ENCODE peak calls at places on chromosomes 12 and 14, in eight cellular contexts. N, E, C, I, Q, T, L and P are unnamed samples.

GRCh38 chr12:91574391-91574790 is 391.8 kb upstream of the DCN start:
- DNase-seq in N (no peak), E (no peak), C (no peak), I (no peak), Q (no peak), T (no peak), L (peak; percentile 25), P (peak; percentile 12)

GRCh38 chr12:103397536-103397935 is 98.2 kb downstream of the C12orf42 start:
- DNase-seq in N (no peak), E (no peak), C (no peak), I (no peak), Q (no peak), T (no peak), L (no peak), P (no peak)

GRCh38 chr14:34436960-34437728 is 24.9 kb downstream of the SPTSSA start:
- DNase-seq in N (peak; percentile 35), E (no peak), C (no peak), I (no peak), Q (no peak), T (no peak), L (peak; percentile 46), P (no peak)

GRCh38 chr14:77053046-77053841 is 24.7 kb upstream of the IRF2BPL start:
- DNase-seq in N (peak; percentile 68), E (no peak), C (peak; percentile 80), I (peak; percentile 82), Q (peak; percentile 75), T (peak; percentile 62), L (no peak), P (peak; percentile 90)

GRCh38 chr14:32078794-32079663 is 1.9 kb downstream of the ARHGAP5 start:
- DNase-seq in N (peak; percentile 45), E (no peak), C (no peak), I (no peak), Q (peak; percentile 42), T (peak; percentile 40), L (peak; percentile 30), P (peak; percentile 15)

GRCh38 chr14:50551877-50552276 is 8.1 kb upstream of the ATL1 start:
- DNase-seq in N (no peak), E (no peak), C (no peak), I (no peak), Q (no peak), T (no peak), L (no peak), P (no peak)

GRCh38 chr14:72855913-72856312 is 38.0 kb downstream of the DPF3 start:
- DNase-seq in N (peak; percentile 62), E (no peak), C (no peak), I (peak; percentile 79), Q (peak; percentile 6), T (no peak), L (peak; percentile 37), P (no peak)

GRCh38 chr12:69915964-69916363 is 90.9 kb downstream of the MYRFL start:
- DNase-seq in N (no peak), E (no peak), C (no peak), I (no peak), Q (no peak), T (no peak), L (no peak), P (no peak)

GRCh38 chr12:109027767-109028166 is 6.9 kb upstream of the SVOP start:
- DNase-seq in N (peak; percentile 62), E (no peak), C (no peak), I (no peak), Q (no peak), T (no peak), L (peak; percentile 11), P (peak; percentile 82)

GRCh38 chr12:64058541-64059321 is 163.4 kb downstream of the KICS2 start:
- DNase-seq in N (no peak), E (no peak), C (no peak), I (no peak), Q (no peak), T (no peak), L (no peak), P (no peak)

GRCh38 chr14:44962573-44963528 is 861 bp downstream of the TOGARAM1 start:
- DNase-seq in N (peak; percentile 73), E (no peak), C (peak; percentile 64), I (peak; percentile 47), Q (no peak), T (no peak), L (peak; percentile 44), P (peak; percentile 56)

GRCh38 chr14:104297721-104298401 is 159.5 kb downstream of the KIF26A start:
- DNase-seq in N (no peak), E (no peak), C (no peak), I (no peak), Q (no peak), T (no peak), L (no peak), P (no peak)

GRCh38 chr12:52221912-52222457 is 11.1 kb upstream of the KRT7 start:
- DNase-seq in N (peak; percentile 43), E (no peak), C (peak; percentile 67), I (no peak), Q (peak; percentile 81), T (peak; percentile 67), L (peak; percentile 44), P (peak; percentile 32)

GRCh38 chr14:64611358-64612020 is 61.7 kb downstream of the PPP1R36 start:
- DNase-seq in N (no peak), E (no peak), C (no peak), I (peak; percentile 49), Q (no peak), T (no peak), L (peak; percentile 25), P (peak; percentile 61)